ENCODE peak calls at places on chromosomes 2 and 18, in six cellular contexts. R is A549, C is heart left ventricle, N is K562, A is HCT116, X is adrenal gland. K is an unnamed sample.

GRCh38 chr18:32911660-32912284 is 138.9 kb upstream of the KLHL14 start:
- DNase-seq in R (no peak), C (no peak), N (no peak), A (no peak), X (no peak), K (no peak)

GRCh38 chr2:147449323-147450080 is 395.3 kb upstream of the ACVR2A start:
- DNase-seq in R (no peak), C (no peak), N (no peak), A (no peak), X (no peak), K (no peak)

GRCh38 chr2:202017940-202018339 is 15.7 kb upstream of the FZD7 start:
- DNase-seq in R (no peak), C (no peak), N (no peak), A (no peak), X (no peak), K (no peak)

GRCh38 chr2:26487192-26487591 is 9.3 kb upstream of the OTOF start:
- DNase-seq in R (no peak), C (no peak), N (no peak), A (no peak), X (no peak), K (no peak)

GRCh38 chr2:155546715-155547555 is 785.6 kb downstream of the NR4A2 start:
- DNase-seq in R (no peak), C (no peak), N (peak; percentile 9), A (no peak), X (no peak), K (no peak)

GRCh38 chr2:105455488-105455991 is 56.7 kb upstream of the FHL2 start:
- DNase-seq in R (peak; percentile 92), C (no peak), N (peak; percentile 35), A (peak; percentile 95), X (peak; percentile 40), K (peak; percentile 38)

GRCh38 chr2:189379287-189379630 is 62.0 kb upstream of the WDR75 start:
- DNase-seq in R (peak; percentile 27), C (no peak), N (no peak), A (no peak), X (no peak), K (no peak)

GRCh38 chr2:189982777-189983394 is 79.6 kb downstream of the MSTN start:
- DNase-seq in R (peak; percentile 32), C (no peak), N (peak; percentile 24), A (no peak), X (no peak), K (no peak)

GRCh38 chr18:13611058-13611615 is 115.2 kb downstream of the FAM210A start:
- DNase-seq in R (no peak), C (no peak), N (no peak), A (no peak), X (peak; percentile 38), K (no peak)

GRCh38 chr18:13613591-13614317 is 112.6 kb downstream of the FAM210A start:
- DNase-seq in R (no peak), C (no peak), N (no peak), A (no peak), X (no peak), K (no peak)

GRCh38 chr18:13611616-13612110 is 114.7 kb downstream of the FAM210A start:
- DNase-seq in R (no peak), C (peak; percentile 81), N (no peak), A (no peak), X (no peak), K (no peak)

GRCh38 chr18:13613099-13613498 is 113.3 kb downstream of the FAM210A start:
- DNase-seq in R (no peak), C (no peak), N (no peak), A (no peak), X (no peak), K (no peak)

DNA sequence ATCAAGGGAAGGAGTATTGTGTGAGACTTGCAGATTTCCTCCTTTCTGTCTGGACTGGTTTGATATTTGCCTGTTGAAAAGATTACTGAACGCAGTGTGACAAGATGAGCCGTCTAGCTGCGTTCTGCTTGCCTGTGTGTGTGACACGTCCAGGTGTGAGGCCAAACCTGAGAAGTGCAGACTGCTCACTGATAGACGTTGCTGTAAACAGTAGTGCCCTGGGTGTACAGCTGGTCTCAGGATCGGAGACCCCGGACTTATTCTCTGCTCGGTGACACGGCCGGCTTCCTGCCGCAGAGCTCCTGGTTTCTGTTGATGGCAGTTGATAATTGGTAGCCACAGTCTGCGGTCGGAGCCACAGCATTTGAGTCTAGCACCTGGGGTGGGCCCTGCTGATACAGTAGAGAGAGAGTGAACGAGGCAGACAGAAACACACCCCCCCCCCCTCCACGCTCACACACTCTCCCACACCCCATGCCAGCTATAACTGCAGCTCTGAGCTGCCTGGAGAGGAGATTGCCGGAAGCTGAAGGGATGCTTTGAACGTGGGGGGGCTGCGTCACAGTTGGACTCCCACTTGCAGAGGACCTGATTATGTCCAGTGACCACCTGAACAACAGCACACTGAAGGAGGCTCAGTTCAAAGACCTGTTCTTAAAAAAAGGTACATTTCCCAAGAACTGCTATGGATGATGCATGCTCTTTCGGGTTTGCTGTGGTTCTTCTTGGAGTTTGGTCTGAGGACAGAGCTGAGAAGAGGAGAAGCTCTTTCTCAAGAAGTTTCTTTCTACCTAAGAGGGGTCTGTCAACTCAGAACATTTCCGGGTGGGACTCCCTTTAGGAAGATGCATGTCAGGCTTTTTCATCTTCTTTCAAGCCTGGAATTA is 114.0 kb downstream of the FAM210A start:
- DNase-seq in R (no peak), C (no peak), N (no peak), A (no peak), X (no peak), K (peak; percentile 22)
- H3K4me1 ChIP-seq in R (no peaks in the 10 kb centered on the region), C (peaks cover 36% of the 10 kb centered on the region), N (no peaks in the 10 kb centered on the region), A (peaks cover 7% of the 10 kb centered on the region), X (peaks cover 4% of the 10 kb centered on the region), K (peaks cover 18% of the 10 kb centered on the region)

DNA sequence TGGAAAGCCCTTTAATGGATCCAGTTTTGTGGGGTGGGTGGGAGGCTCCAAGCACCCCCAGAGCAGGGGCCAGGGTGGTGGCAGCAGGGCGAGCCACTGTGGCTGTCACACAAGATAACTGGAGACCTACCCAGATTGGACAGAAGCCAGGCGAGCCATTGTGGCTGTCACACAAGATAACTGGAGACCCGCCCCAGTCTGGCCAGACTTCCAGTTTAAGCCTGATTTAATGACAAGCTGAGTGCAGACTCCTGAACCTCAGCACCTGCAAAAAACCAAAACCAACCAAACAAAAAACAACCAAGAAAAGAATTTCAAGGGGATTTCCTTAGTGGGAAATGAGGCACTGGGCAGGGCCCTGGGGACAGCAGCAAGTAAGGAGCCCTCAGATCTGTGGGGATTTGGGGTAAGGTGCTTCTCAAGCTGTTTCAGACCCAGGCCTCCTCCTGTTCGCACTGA is 95.3 kb upstream of the BOD1L2 start:
- DNase-seq in R (no peak), C (no peak), N (peak; percentile 87), A (no peak), X (no peak), K (no peak)
- H3K4me3 ChIP-seq in R (no peak overlapping the region), C (no peak overlapping the region), N (no peak overlapping the region), A (no peak overlapping the region), X (no peak overlapping the region), K (no peak overlapping the region)

GRCh38 chr2:109633284-109633961 is 19.3 kb downstream of the SOWAHC start:
- DNase-seq in R (no peak), C (no peak), N (no peak), A (no peak), X (no peak), K (no peak)

GRCh38 chr2:109630441-109631425 is 16.6 kb downstream of the SOWAHC start:
- DNase-seq in R (no peak), C (no peak), N (no peak), A (no peak), X (no peak), K (no peak)

GRCh38 chr2:109631741-109632140 is 17.6 kb downstream of the SOWAHC start:
- DNase-seq in R (no peak), C (no peak), N (no peak), A (no peak), X (no peak), K (no peak)

GRCh38 chr2:109635426-109636289 is 21.5 kb downstream of the SOWAHC start:
- DNase-seq in R (no peak), C (no peak), N (no peak), A (no peak), X (no peak), K (no peak)

GRCh38 chr2:109632158-109632789 is 18.1 kb downstream of the SOWAHC start:
- DNase-seq in R (no peak), C (no peak), N (no peak), A (no peak), X (no peak), K (no peak)
- TF ChIP-seq POLR2A in R (no peak), C (no peak), N (no peak), A (no peak), X (no peak), K (no peak)

GRCh38 chr2:85751627-85752026 is 2.2 kb upstream of the ATOH8 start:
- DNase-seq in R (no peak), C (no peak), N (no peak), A (no peak), X (no peak), K (no peak)
- H3K4me1 ChIP-seq in R (peaks cover 49% of the 10 kb centered on the region), C (peaks cover 49% of the 10 kb centered on the region), N (no peaks in the 10 kb centered on the region), A (peaks cover 36% of the 10 kb centered on the region), X (peaks cover 22% of the 10 kb centered on the region), K (peaks cover 39% of the 10 kb centered on the region)

DNA sequence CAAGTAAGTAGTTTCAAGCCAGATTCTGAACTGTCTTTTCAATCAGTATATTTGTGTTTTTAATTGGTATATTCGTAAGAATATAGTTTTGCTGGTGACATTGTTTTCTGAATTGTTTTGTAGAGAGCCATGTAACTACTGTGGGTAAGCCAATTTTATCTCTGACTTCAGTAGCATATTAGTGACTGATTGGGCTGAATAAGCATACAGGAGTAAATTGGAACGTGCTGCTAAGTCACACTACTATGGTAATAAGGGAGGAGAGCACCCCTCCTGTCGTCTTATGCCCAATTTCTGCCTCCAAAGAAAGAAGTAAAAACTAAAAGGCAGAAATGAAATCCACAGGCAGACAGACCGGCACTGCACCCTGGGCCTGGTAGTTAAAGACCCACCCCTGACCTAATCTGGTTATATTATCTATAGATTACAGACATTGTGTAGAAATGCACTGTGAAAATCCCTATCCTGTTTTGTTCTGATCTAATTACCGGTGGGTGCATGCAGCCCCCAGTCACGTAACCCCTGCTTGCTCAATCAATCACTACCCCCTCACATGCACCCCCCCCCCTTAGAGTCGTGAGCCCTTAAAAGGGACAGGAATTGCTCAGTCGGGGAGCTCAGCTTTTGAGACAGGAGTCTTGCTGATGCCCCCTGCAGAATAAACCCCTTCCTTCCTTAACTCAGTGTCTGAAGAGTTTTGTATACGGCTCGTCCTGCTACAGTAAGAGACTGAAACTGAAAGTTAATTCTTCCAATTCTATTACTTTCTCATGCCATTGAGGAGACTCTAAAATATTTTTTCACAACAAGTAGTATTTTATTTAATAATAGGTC is 166.9 kb downstream of the ZNF804A start:
- DNase-seq in R (no peak), C (no peak), N (no peak), A (no peak), X (no peak), K (no peak)
- H3K4me3 ChIP-seq in R (peak overlapping the region; percentile 36), C (no peak overlapping the region), N (no peak overlapping the region), A (no peak overlapping the region), X (no peak overlapping the region), K (no peak overlapping the region)

DNA sequence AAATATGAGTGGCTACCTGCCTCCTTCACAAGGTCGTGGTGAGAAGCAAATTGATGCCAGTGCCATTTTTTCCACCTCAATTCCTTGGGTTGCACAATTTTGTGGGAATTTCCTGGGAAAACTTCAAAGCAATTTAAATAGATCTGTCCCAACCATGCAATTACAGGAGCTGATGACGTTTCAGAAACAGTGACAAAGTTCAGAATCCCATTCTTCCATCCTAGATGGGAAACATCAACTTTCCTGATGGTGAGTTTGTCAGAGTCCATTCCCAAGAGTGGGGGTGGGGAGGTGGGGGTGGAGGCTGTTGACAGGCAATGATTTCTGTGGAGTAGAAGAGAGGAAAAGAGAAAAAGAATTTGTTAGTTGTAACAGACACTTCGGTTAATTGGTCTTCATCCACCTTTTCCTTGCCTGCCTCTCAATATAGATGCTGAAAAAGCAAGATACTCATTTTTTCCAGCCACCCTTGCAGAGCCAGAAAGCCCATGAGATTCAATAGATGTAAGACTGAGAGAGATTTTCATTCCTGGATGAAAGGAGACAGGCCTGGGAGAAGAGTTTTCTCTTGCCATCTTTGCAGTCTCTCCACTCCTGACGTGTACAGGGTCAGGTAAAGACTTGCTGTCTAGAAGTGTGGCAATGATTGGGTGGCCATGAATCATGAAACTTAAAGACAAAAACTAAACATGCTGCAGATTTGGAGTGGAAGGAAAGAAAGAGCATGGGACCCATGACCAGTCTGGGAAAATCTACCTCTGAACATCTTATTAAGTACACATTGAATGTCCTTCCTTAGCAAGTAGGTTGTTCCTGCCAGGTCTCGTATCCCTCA is 47.3 kb downstream of the SOCS6 start:
- DNase-seq in R (peak; percentile 45), C (no peak), N (no peak), A (no peak), X (no peak), K (no peak)
- TF ChIP-seq POLR2A in R (no peak), C (no peak), N (no peak), A (no peak), X (no peak), K (no peak)